ENCODE peak calls at places on chromosome 2, in four cellular contexts. Y, N, R and L are unnamed samples.

GRCh38 chr2:54083021-54083420 is 32.4 kb upstream of the ACYP2 start:
- DNase-seq in Y (no peak), N (no peak), R (no peak), L (no peak)

GRCh38 chr2:186535861-186536260 is 49.8 kb downstream of the ZC3H15 start:
- DNase-seq in Y (no peak), N (no peak), R (no peak), L (no peak)

GRCh38 chr2:241545113-241545512 is 13.4 kb upstream of the BOK start:
- DNase-seq in Y (no peak), N (no peak), R (no peak), L (no peak)

GRCh38 chr2:105005170-105005569 is 32.7 kb upstream of the MRPS9 start:
- DNase-seq in Y (no peak), N (no peak), R (no peak), L (no peak)

GRCh38 chr2:63578767-63579166 is 9.5 kb downstream of the WDPCP start:
- DNase-seq in Y (no peak), N (no peak), R (no peak), L (no peak)

GRCh38 chr2:177923323-177923722 is 149.3 kb downstream of the PDE11A start:
- DNase-seq in Y (no peak), N (no peak), R (no peak), L (no peak)

GRCh38 chr2:8576525-8577157 is 105.2 kb upstream of the ID2 start:
- DNase-seq in Y (no peak), N (peak; percentile 71), R (no peak), L (no peak)

GRCh38 chr2:67389788-67390187 is 7.3 kb upstream of the ETAA1 start:
- DNase-seq in Y (no peak), N (no peak), R (no peak), L (no peak)

GRCh38 chr2:9693138-9693520 is 62.3 kb upstream of the YWHAQ start:
- DNase-seq in Y (peak; percentile 61), N (no peak), R (peak; percentile 92), L (peak; percentile 96)

GRCh38 chr2:96305091-96305978 is at the start of gene SNRNP200:
- DNase-seq in Y (peak; percentile 94), N (peak; percentile 89), R (peak; percentile 92), L (peak; percentile 87)

GRCh38 chr2:219010162-219010756 is 17.0 kb upstream of the CRYBA2 start:
- DNase-seq in Y (no peak), N (no peak), R (no peak), L (no peak)

GRCh38 chr2:235223011-235223410 is 270.8 kb upstream of the AGAP1 start:
- DNase-seq in Y (no peak), N (no peak), R (no peak), L (no peak)

GRCh38 chr2:182038579-182038978 is 52.9 kb downstream of the PPP1R1C start:
- DNase-seq in Y (peak; percentile 72), N (no peak), R (no peak), L (peak; percentile 38)

GRCh38 chr2:189836644-189837043 is 52.4 kb downstream of the PMS1 start:
- DNase-seq in Y (peak; percentile 94), N (no peak), R (no peak), L (no peak)

GRCh38 chr2:189841019-189841418 is 56.8 kb downstream of the PMS1 start:
- DNase-seq in Y (no peak), N (no peak), R (no peak), L (no peak)

GRCh38 chr2:189834059-189834458 is 49.8 kb downstream of the PMS1 start:
- DNase-seq in Y (no peak), N (no peak), R (no peak), L (no peak)

GRCh38 chr2:189837336-189837735 is 53.1 kb downstream of the PMS1 start:
- DNase-seq in Y (no peak), N (no peak), R (no peak), L (no peak)

DNA sequence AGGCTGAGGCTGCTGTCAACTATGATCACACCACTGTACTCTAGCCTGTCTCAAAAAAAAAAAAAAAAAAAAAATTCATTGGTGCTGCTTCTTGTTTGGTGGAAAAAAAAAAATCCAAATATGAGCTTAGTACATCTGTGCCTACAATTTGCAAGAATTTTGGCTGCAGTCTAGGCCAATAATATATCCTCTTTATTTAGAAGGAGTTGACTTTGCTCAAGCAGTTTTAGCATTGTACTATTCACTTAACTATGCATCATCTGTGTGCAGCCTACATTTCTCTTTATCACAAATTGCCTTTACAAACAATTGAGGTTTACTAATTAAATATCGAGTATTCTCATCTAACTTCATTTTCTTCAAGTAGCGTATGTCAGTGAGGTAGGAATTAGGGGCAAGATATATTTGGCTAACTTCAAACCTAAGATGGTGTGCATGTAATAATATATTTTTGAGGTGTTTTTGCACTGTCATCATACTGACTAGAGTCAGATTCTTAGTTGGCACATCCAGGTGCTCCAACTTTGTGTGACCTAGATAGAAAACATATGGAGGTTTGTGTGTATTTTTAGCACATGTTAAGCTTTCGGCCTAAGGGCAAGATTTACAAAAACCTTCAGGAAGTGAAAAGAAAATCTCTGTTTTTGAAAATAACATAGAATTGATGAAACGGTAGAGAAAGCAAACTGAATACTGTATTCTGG is 51.8 kb downstream of the PMS1 start:
- DNase-seq in Y (peak; percentile 62), N (no peak), R (no peak), L (no peak)
- H3K4me3 ChIP-seq in Y (no peak overlapping the region), N (no peak overlapping the region), R (no peak overlapping the region), L (no peak overlapping the region)

DNA sequence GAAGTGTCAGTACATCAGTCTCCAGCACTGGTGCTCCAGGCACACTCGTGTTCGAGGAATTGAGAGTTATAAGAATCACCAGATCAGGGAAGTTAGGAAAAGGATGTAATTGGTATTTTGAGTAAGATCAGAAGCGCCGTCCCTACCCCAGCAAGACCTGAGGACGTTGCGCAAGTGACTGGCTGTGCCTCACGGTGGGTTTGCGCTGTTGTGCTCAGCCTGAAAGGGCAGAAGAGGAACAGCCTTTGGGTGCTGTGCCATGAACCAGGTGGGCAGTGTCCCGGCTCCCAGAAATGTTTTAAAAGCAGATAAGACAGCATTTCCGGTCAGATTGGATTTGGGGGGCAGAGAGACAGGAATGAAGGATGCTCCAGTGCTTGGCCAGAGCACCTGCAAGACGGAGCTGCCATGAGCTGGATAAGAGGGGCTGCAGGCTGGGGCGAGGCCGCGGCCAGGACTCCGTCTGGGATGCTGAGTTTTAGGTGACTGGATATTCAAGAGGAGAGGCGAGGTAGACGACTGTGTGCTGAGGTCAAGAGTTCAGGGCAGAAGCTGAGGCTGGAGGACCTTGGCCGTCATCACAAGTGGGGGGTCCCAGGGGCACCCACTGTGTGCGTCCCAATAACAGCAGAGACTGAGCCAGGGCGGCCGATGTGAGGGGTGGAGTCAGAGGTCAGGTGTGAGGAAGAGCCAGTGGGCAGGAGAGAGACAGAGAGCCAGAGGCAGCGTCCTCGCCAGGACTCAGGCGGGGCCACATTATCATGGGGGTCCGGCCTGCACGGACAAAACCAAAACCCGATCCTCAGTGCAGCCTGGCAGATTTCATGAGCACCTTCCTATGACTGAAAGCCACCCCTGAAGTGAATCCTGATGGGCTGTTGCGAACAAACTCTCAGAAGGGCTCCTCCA is 77.7 kb upstream of the ALKAL2 start:
- DNase-seq in Y (no peak), N (no peak), R (no peak), L (no peak)
- H3K9me3 ChIP-seq in Y (peaks cover 17% of the 10 kb centered on the region), N (no peaks in the 10 kb centered on the region), R (no peaks in the 10 kb centered on the region), L (no peaks in the 10 kb centered on the region)

GRCh38 chr2:867296-867695 is 83.4 kb upstream of the SNTG2 start:
- DNase-seq in Y (no peak), N (no peak), R (no peak), L (no peak)
- H3K27me3 ChIP-seq in Y (peaks cover 73% of the 10 kb centered on the region), N (peaks cover 37% of the 10 kb centered on the region), R (peaks cover 55% of the 10 kb centered on the region), L (peaks cover 5% of the 10 kb centered on the region)

GRCh38 chr2:20963867-20964266 is 80.0 kb downstream of the APOB start:
- DNase-seq in Y (no peak), N (no peak), R (no peak), L (no peak)

GRCh38 chr2:20966061-20966460 is 77.8 kb downstream of the APOB start:
- DNase-seq in Y (peak; percentile 76), N (no peak), R (no peak), L (no peak)

GRCh38 chr2:20961858-20962257 is 82.0 kb downstream of the APOB start:
- DNase-seq in Y (peak; percentile 17), N (no peak), R (peak; percentile 83), L (no peak)

GRCh38 chr2:20965221-20965620 is 78.7 kb downstream of the APOB start:
- DNase-seq in Y (no peak), N (no peak), R (no peak), L (no peak)

DNA sequence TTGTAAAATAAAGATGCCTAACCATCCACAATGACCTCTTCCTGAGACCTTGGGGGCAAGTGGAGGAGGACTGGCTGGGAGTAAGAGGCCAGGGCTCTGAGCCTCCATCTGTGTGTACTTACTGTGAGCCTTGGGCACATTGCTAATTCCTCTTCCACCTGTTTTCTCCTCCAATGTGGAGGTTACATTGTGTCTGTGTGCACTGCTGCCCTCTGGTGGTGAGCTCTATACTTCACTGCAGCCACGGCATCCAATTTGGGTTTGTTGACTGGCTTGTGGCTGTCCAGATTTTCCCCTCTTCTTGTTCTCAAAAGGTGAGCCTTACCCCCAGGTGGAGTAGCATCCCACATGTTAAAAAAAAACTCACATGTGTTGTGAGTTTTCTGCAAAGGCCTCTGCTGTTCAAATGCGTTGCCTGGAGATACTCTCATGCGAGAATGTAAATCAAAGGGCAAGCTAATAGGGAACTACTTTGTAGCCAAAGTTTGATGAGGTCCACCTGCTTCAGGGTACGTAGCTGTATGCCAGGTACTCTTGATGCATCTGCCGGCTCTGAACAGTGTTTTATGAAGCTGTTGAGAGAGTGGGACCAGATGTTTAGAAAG is 80.8 kb downstream of the APOB start:
- DNase-seq in Y (peak; percentile 85), N (peak; percentile 60), R (peak; percentile 79), L (peak; percentile 33)
- H3K4me3 ChIP-seq in Y (no peak overlapping the region), N (no peak overlapping the region), R (no peak overlapping the region), L (no peak overlapping the region)

GRCh38 chr2:83567551-83567950 is 891.5 kb downstream of the SUCLG1 start:
- DNase-seq in Y (no peak), N (no peak), R (no peak), L (no peak)
- H3K9me3 ChIP-seq in Y (no peaks in the 10 kb centered on the region), N (no peaks in the 10 kb centered on the region), R (no peaks in the 10 kb centered on the region), L (no peaks in the 10 kb centered on the region)

GRCh38 chr2:119117408-119117807 is 41.1 kb downstream of the C1QL2 start:
- DNase-seq in Y (no peak), N (no peak), R (no peak), L (no peak)
- H3K27me3 ChIP-seq in Y (peaks cover 64% of the 10 kb centered on the region), N (peaks cover 67% of the 10 kb centered on the region), R (peaks cover 37% of the 10 kb centered on the region), L (no peaks in the 10 kb centered on the region)